ENCODE peak calls at places on chromosome 1, in six cellular contexts. K, D, Q, A, Y and U are unnamed samples.

GRCh38 chr1:5649795-5650194 is 342.4 kb downstream of the NPHP4 start:
- DNase-seq in K (no peak), D (peak; percentile 17), Q (no peak), A (no peak), Y (no peak), U (no peak)

GRCh38 chr1:94670273-94670672 is 128.7 kb upstream of the F3 start:
- DNase-seq in K (no peak), D (no peak), Q (no peak), A (peak; percentile 34), Y (no peak), U (no peak)

GRCh38 chr1:53619811-53620619 is 118.9 kb downstream of the GLIS1 start:
- DNase-seq in K (no peak), D (peak; percentile 27), Q (peak; percentile 8), A (peak; percentile 81), Y (no peak), U (no peak)

GRCh38 chr1:117346206-117346928 is 20.9 kb upstream of the MAN1A2 start:
- DNase-seq in K (no peak), D (no peak), Q (no peak), A (peak; percentile 57), Y (no peak), U (no peak)

GRCh38 chr1:78359666-78360065 is 131.1 kb upstream of the PTGFR start:
- DNase-seq in K (no peak), D (no peak), Q (no peak), A (no peak), Y (no peak), U (no peak)

GRCh38 chr1:216310776-216311175 is 112.5 kb downstream of the USH2A start:
- DNase-seq in K (no peak), D (no peak), Q (peak; percentile 10), A (peak; percentile 50), Y (no peak), U (no peak)

GRCh38 chr1:187689137-187689536 is 860.4 kb downstream of the PLA2G4A start:
- DNase-seq in K (no peak), D (no peak), Q (peak; percentile 59), A (peak; percentile 90), Y (no peak), U (no peak)

GRCh38 chr1:214068979-214069378 is 81.2 kb downstream of the PROX1 start:
- DNase-seq in K (no peak), D (no peak), Q (no peak), A (no peak), Y (no peak), U (no peak)

GRCh38 chr1:32753532-32754281 is 51.1 kb upstream of the SYNC start:
- DNase-seq in K (peak; percentile 54), D (peak; percentile 90), Q (no peak), A (peak; percentile 48), Y (peak; percentile 64), U (no peak)
- TF ChIP-seq CTCF in K (no peak), D (no peak), Q (no peak), A (no peak), Y (no peak), U (no peak)

GRCh38 chr1:16236091-16236494 is 890 bp downstream of the CPLANE2 start:
- DNase-seq in K (peak; percentile 61), D (no peak), Q (no peak), A (peak; percentile 18), Y (no peak), U (no peak)
- TF ChIP-seq CTCF in K (peak; percentile 40), D (no peak), Q (peak; percentile 18), A (peak; percentile 6), Y (peak; percentile 39), U (peak; percentile 14)

GRCh38 chr1:168917309-168917708 is 188.3 kb upstream of the DPT start:
- DNase-seq in K (no peak), D (no peak), Q (no peak), A (no peak), Y (no peak), U (no peak)
- TF ChIP-seq CTCF in K (no peak), D (no peak), Q (no peak), A (no peak), Y (no peak), U (no peak)

GRCh38 chr1:226698659-226699058 is 40.4 kb downstream of the ITPKB start:
- DNase-seq in K (no peak), D (no peak), Q (no peak), A (no peak), Y (no peak), U (no peak)
- TF ChIP-seq CTCF in K (no peak), D (no peak), Q (no peak), A (no peak), Y (no peak), U (no peak)

GRCh38 chr1:161481624-161482392 is 23.4 kb upstream of the FCGR2A start:
- DNase-seq in K (no peak), D (no peak), Q (no peak), A (no peak), Y (no peak), U (no peak)

GRCh38 chr1:161480381-161481035 is 24.7 kb upstream of the FCGR2A start:
- DNase-seq in K (no peak), D (no peak), Q (no peak), A (no peak), Y (no peak), U (no peak)

GRCh38 chr1:161484613-161485012 is 20.6 kb upstream of the FCGR2A start:
- DNase-seq in K (no peak), D (no peak), Q (no peak), A (no peak), Y (no peak), U (no peak)

GRCh38 chr1:161482610-161483009 is 22.6 kb upstream of the FCGR2A start:
- DNase-seq in K (no peak), D (no peak), Q (no peak), A (peak; percentile 16), Y (no peak), U (no peak)

DNA sequence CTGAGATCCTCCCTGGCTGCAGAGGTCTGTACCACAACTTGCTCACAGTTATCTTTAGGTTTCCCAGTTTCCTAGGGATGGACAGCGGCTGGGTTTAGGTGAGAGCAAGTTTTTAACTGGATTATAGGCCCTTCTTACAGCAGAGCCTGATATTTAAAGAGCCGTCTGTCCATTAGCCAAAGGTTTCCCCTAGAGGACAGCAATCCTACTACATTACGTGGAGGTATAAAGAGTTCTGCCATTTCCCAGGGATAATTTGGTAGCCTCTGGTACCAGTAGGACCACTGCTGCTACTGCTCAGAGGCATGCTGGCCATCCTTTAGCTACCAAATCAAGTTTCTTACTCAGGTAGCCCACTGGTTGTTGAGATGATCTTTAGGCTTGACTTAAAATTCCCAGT is 21.9 kb upstream of the FCGR2A start:
- DNase-seq in K (no peak), D (no peak), Q (no peak), A (no peak), Y (no peak), U (no peak)
- TF ChIP-seq CTCF in K (no peak), D (no peak), Q (no peak), A (no peak), Y (no peak), U (no peak)

GRCh38 chr1:231691618-231692259 is 65.1 kb downstream of the DISC1 start:
- DNase-seq in K (no peak), D (peak; percentile 70), Q (no peak), A (peak; percentile 47), Y (peak; percentile 38), U (no peak)
- TF ChIP-seq CTCF in K (no peak), D (peak; percentile 80), Q (peak; percentile 73), A (peak; percentile 56), Y (peak; percentile 77), U (peak; percentile 56)